ENCODE peak calls at places on chromosome 19, in eight cellular contexts. S is neuronal stem cell, A is pancreas, E is stomach, J is heart right ventricle, X is mesenchymal stem cell, Y is A549, G is lung. L is an unnamed sample.

GRCh38 chr19:43858174-43858573 is 31.1 kb downstream of the ZNF283 start:
- DNase-seq in G (no peak), J (no peak), E (no peak), S (no peak), Y (no peak), X (no peak), A (no peak), L (no peak)

GRCh38 chr19:29318581-29318980 is 105.6 kb upstream of the UQCRFS1 start:
- DNase-seq in J (no peak), A (no peak), Y (no peak), E (no peak), S (no peak), G (no peak), X (no peak), L (no peak)

GRCh38 chr19:39413903-39414608 is 1.6 kb downstream of the PLEKHG2 start:
- DNase-seq in G (no peak), J (peak), X (peak), Y (peak), S (no peak), E (no peak), A (peak), L (peak)

GRCh38 chr19:32543107-32543900 is 37.7 kb upstream of the PDCD5 start:
- DNase-seq in S (no peak), A (no peak), E (no peak), J (no peak), Y (peak), G (no peak), X (peak), L (no peak)

GRCh38 chr19:51347209-51347928 is 5.4 kb upstream of the VSIG10L start:
- DNase-seq in Y (no peak), A (no peak), X (no peak), E (no peak), G (no peak), S (no peak), J (no peak), L (no peak)

GRCh38 chr19:38706792-38707511 is 37.3 kb downstream of the CAPN12 start:
- DNase-seq in X (peak), J (no peak), A (no peak), S (no peak), E (no peak), Y (no peak), G (no peak), L (no peak)

GRCh38 chr19:42288881-42289555 is 12.9 kb upstream of the PRR19 start:
- DNase-seq in Y (no peak), S (no peak), X (no peak), A (no peak), J (no peak), E (no peak), G (no peak), L (no peak)

GRCh38 chr19:31145909-31146453 is 203.3 kb downstream of the TSHZ3 start:
- DNase-seq in X (no peak), A (no peak), J (no peak), E (no peak), S (no peak), Y (no peak), G (no peak), L (no peak)

GRCh38 chr19:50368649-50369570 is 3.5 kb upstream of the NAPSA start:
- DNase-seq in S (peak), X (peak), Y (peak), E (peak), A (peak), G (peak), J (peak), L (peak)

GRCh38 chr19:46394398-46394797 is 19.0 kb downstream of the CCDC8 start:
- DNase-seq in X (no peak), S (no peak), E (no peak), J (no peak), Y (no peak), A (no peak), G (no peak), L (no peak)

GRCh38 chr19:51031220-51031879 is 3.5 kb downstream of the KLK12 start:
- DNase-seq in X (no peak), E (no peak), Y (no peak), G (no peak), J (no peak), A (no peak), S (no peak), L (no peak)

GRCh38 chr19:11806354-11807098 is 7.5 kb upstream of the ZNF440 start:
- DNase-seq in Y (no peak), G (no peak), X (no peak), A (no peak), S (no peak), E (no peak), J (no peak), L (no peak)

GRCh38 chr19:42577016-42577415 is 17.7 kb downstream of the CEACAM8 start:
- DNase-seq in E (no peak), A (no peak), Y (no peak), S (no peak), J (no peak), X (no peak), G (no peak), L (no peak)

GRCh38 chr19:43455321-43456113 is 9.9 kb downstream of the LYPD3 start:
- DNase-seq in J (no peak), E (no peak), G (no peak), S (no peak), A (no peak), X (no peak), Y (no peak), L (no peak)

GRCh38 chr19:42206871-42207755 is 10.4 kb downstream of the DEDD2 start:
- DNase-seq in J (no peak), X (peak), S (no peak), A (no peak), E (no peak), Y (no peak), G (no peak), L (no peak)

GRCh38 chr19:18593367-18594095 is 4.9 kb downstream of the REX1BD start:
- DNase-seq in A (no peak), X (no peak), G (no peak), Y (no peak), S (no peak), J (no peak), E (no peak), L (no peak)

GRCh38 chr19:5692785-5693194 is 2.7 kb downstream of the RPL36 start:
- DNase-seq in S (no peak), A (no peak), J (no peak), Y (peak), E (no peak), X (peak), G (no peak), L (peak)

GRCh38 chr19:17090501-17091074 is 15.0 kb downstream of the MYO9B start:
- DNase-seq in A (no peak), J (no peak), X (peak), E (no peak), Y (no peak), G (no peak), S (no peak), L (no peak)

GRCh38 chr19:31253816-31254551 is 95.3 kb downstream of the TSHZ3 start:
- DNase-seq in S (no peak), A (peak), Y (no peak), G (no peak), E (no peak), J (no peak), X (no peak), L (peak)

GRCh38 chr19:42985588-42985987 is 40.7 kb downstream of the PSG11 start:
- DNase-seq in J (no peak), S (no peak), Y (no peak), E (no peak), A (no peak), G (no peak), X (no peak), L (no peak)

GRCh38 chr19:11479470-11480080 is 1.3 kb downstream of the ELAVL3 start:
- DNase-seq in J (peak), Y (no peak), E (no peak), G (no peak), X (no peak), A (peak), S (peak), L (no peak)

GRCh38 chr19:16496613-16496983 is 404 bp downstream of the C19orf44 start:
- DNase-seq in S (no peak), X (no peak), Y (no peak), J (no peak), A (peak), E (peak), G (no peak), L (no peak)

GRCh38 chr19:5387472-5387871 is 46.9 kb upstream of the PTPRS start:
- DNase-seq in X (no peak), G (no peak), Y (no peak), E (no peak), J (no peak), S (no peak), A (no peak), L (no peak)

GRCh38 chr19:43634068-43634467 is 5.6 kb downstream of the CADM4 start:
- DNase-seq in A (no peak), G (no peak), X (no peak), J (no peak), E (no peak), S (no peak), Y (no peak), L (no peak)

GRCh38 chr19:13505761-13506549 is at the start of gene CACNA1A:
- DNase-seq in S (peak), J (no peak), E (no peak), A (no peak), G (no peak), X (no peak), Y (no peak), L (no peak)

GRCh38 chr19:23070353-23070781 is 46.5 kb upstream of the ZNF730 start:
- DNase-seq in X (no peak), Y (peak), J (peak), A (peak), E (no peak), S (no peak), G (no peak), L (no peak)

GRCh38 chr19:38898788-38899446 is 501 bp downstream of the SIRT2 start:
- DNase-seq in S (peak), A (no peak), Y (no peak), E (peak), G (peak), X (peak), J (no peak), L (no peak)

GRCh38 chr19:18109731-18110671 is 12.4 kb downstream of the MAST3 start:
- DNase-seq in S (no peak), E (peak), A (peak), Y (no peak), G (peak), X (peak), J (peak), L (peak)

GRCh38 chr19:11539495-11540365 is 1.1 kb downstream of the CNN1 start:
- DNase-seq in Y (no peak), J (no peak), S (no peak), X (peak), A (no peak), E (no peak), G (no peak), L (no peak)

GRCh38 chr19:4295972-4296771 is 6.0 kb downstream of the TMIGD2 start:
- DNase-seq in J (no peak), E (peak), X (no peak), Y (no peak), S (no peak), G (no peak), A (no peak), L (no peak)

GRCh38 chr19:4291200-4291732 is 10.9 kb downstream of the TMIGD2 start:
- DNase-seq in G (no peak), A (no peak), J (no peak), X (no peak), E (no peak), Y (no peak), S (no peak), L (no peak)

GRCh38 chr19:4288091-4288777 is 9.2 kb downstream of the SHD start:
- DNase-seq in A (no peak), E (no peak), S (no peak), J (no peak), G (no peak), Y (no peak), X (no peak), L (no peak)

GRCh38 chr19:4294389-4294788 is 7.8 kb downstream of the TMIGD2 start:
- DNase-seq in Y (no peak), A (no peak), S (no peak), X (no peak), J (no peak), G (no peak), E (no peak), L (no peak)

DNA sequence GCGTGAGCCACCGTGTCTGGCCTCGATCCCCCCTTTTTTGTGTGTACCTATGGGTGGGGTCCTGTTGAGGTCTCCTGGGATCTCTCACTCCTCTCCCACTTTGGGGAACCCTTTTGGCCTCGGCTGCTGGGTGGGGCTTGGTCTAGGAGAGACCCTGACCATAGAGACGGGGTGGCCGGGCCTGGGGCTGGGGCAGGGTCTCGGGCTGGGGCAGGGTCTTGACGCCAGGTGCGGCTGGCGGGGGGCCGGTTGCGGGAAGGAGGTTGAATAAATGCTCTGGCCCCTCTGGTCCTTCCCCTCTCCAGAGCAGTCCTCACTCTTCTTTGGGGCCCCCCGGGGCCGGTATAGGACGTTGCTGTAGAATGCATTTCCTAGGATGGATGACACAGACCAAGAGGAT is 9.7 kb downstream of the TMIGD2 start:
- DNase-seq in Y (no peak), A (no peak), S (no peak), E (no peak), J (no peak), G (no peak), X (no peak), L (no peak)
- H3K27ac ChIP-seq in Y (no peak), A (no peak), S (no peak), E (no peak), J (no peak), G (no peak), X (no peak), L (no peak)

GRCh38 chr19:48796468-48797083 is 14.3 kb downstream of the BCAT2 start:
- DNase-seq in A (no peak), G (no peak), E (no peak), S (no peak), J (no peak), Y (no peak), X (no peak), L (no peak)

GRCh38 chr19:48797103-48797502 is 13.7 kb downstream of the BCAT2 start:
- DNase-seq in A (no peak), G (no peak), J (no peak), X (no peak), Y (no peak), S (no peak), E (no peak), L (no peak)

GRCh38 chr19:48795055-48795854 is 15.6 kb downstream of the BCAT2 start:
- DNase-seq in E (peak), X (peak), J (peak), S (peak), A (peak), Y (peak), G (peak), L (peak)

GRCh38 chr19:48794291-48794690 is 16.5 kb downstream of the BCAT2 start:
- DNase-seq in E (no peak), A (no peak), G (no peak), X (no peak), J (no peak), S (no peak), Y (no peak), L (no peak)

GRCh38 chr19:48795855-48796142 is 15.0 kb downstream of the BCAT2 start:
- DNase-seq in Y (no peak), J (peak), S (no peak), A (no peak), X (no peak), E (no peak), G (no peak), L (peak)
- H3K27ac ChIP-seq in Y (peak), J (no peak), S (no peak), A (peak), X (peak), E (peak), G (peak), L (peak)

GRCh38 chr19:57559404-57560025 is at the start of gene ZNF550:
- DNase-seq in G (peak), E (peak), J (peak), S (peak), Y (peak), X (peak), A (peak), L (peak)
- H3K27ac ChIP-seq in G (peak), E (peak), J (peak), S (no peak), Y (peak), X (peak), A (no peak), L (peak)

GRCh38 chr19:787551-787950 is 9.7 kb upstream of the PTBP1 start:
- DNase-seq in S (no peak), Y (no peak), G (no peak), J (no peak), E (no peak), X (no peak), A (no peak), L (no peak)

GRCh38 chr19:790971-791604 is 6.2 kb upstream of the PTBP1 start:
- DNase-seq in E (no peak), X (no peak), Y (no peak), A (no peak), G (no peak), S (no peak), J (no peak), L (no peak)

GRCh38 chr19:788821-789472 is 8.3 kb upstream of the PTBP1 start:
- DNase-seq in E (no peak), J (no peak), G (no peak), A (no peak), X (peak), Y (no peak), S (no peak), L (no peak)

GRCh38 chr19:791605-792360 is 5.5 kb upstream of the PTBP1 start:
- DNase-seq in A (no peak), X (no peak), J (peak), Y (peak), S (no peak), E (no peak), G (no peak), L (no peak)

DNA sequence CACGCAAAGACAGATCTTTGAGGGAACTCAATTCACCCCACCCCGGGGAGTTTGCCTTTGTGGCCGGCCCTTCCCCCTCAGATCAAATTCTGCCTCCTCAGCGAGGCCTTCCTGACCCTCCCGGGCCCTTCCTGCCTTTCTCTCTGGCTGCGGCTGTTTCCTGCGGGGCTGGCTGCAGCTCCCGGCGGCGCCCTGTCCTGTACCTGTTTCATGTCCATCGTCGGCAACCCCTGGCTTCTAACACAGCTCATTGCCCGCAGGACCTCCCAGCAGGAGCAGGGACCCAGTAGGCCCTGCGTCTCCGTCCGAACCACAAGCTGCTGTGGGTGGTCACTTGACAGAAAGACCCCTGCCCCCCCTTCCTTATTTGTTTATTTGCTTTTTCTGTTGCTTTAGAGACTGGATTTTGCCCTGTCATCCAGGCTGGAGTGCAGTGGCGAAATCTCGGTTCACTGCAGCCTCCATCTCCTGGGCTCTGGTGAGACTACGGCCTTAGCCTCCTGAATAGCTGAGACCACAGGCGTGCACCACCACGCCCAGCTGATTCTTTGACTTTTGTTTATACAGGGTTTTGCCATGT is 7.7 kb upstream of the PTBP1 start:
- DNase-seq in J (peak), X (peak), G (no peak), A (no peak), E (no peak), S (no peak), Y (no peak), L (peak)
- H3K27ac ChIP-seq in J (peak), X (peak), G (peak), A (no peak), E (peak), S (peak), Y (peak), L (peak)

DNA sequence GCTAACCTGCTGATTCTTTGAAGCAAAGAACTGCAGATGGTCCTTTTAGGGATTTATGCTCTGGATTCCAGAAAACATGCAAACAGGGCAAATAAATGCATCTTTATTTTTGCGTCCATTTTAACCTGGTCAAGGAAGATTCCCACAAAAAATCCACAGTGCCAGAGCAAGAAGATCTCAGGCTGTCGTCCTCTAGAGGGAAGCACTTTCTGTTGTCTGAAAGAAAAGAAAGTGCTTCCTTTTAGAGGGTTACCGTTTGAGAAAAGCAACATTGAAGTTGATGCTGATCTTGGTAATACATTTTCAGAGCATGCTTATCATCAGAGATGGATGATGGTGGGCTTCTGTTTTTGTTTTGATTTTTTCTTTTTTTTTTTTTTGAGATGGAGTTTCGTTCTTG is 75.5 kb downstream of the DPRX start:
- DNase-seq in J (no peak), X (no peak), S (no peak), E (no peak), Y (no peak), A (no peak), G (no peak), L (no peak)
- H3K27ac ChIP-seq in J (no peak), X (no peak), S (no peak), E (no peak), Y (no peak), A (no peak), G (no peak), L (no peak)

GRCh38 chr19:33819875-33820781 is 23.5 kb downstream of the KCTD15 start:
- DNase-seq in A (peak), X (peak), E (peak), J (peak), G (peak), Y (peak), S (peak), L (peak)
- H3K27ac ChIP-seq in A (no peak), X (no peak), E (peak), J (peak), G (peak), Y (peak), S (no peak), L (peak)

GRCh38 chr19:3218037-3218661 is 6.3 kb upstream of the CELF5 start:
- DNase-seq in J (no peak), G (no peak), A (no peak), S (no peak), X (no peak), E (no peak), Y (no peak), L (no peak)
- H3K27ac ChIP-seq in J (no peak), G (no peak), A (no peak), S (no peak), X (no peak), E (no peak), Y (no peak), L (no peak)

GRCh38 chr19:19628499-19629134 is 597 bp upstream of the LPAR2 start:
- DNase-seq in E (peak), A (peak), G (no peak), Y (peak), J (no peak), X (peak), S (peak), L (no peak)
- H3K27ac ChIP-seq in E (peak), A (peak), G (peak), Y (peak), J (no peak), X (no peak), S (peak), L (no peak)

L was measured in right lobe of liver.